ENCODE peak calls at places on chromosomes 16 and 17, in nine cellular contexts. One of them, this sample, is unnamed.

GRCh38 chr16:58026139-58026704 is 668 bp downstream of the MMP15 start:
- DNase-seq in GM23248: peak; percentile 67
- DNase-seq in PC-3: peak; percentile 28
- DNase-seq in breast epithelium: no peak
- DNase-seq in thoracic aorta: no peak
- DNase-seq in AG04450: no peak
- DNase-seq in uterus: peak; percentile 37
- DNase-seq in GM23338: peak; percentile 64
- DNase-seq in CD4-positive, alpha-beta memory T cell: no peak
- DNase-seq in this sample: peak; percentile 38

GRCh38 chr16:83853834-83854233 is 45.1 kb upstream of the MLYCD start:
- DNase-seq in GM23248: no peak
- DNase-seq in PC-3: no peak
- DNase-seq in breast epithelium: no peak
- DNase-seq in thoracic aorta: no peak
- DNase-seq in AG04450: no peak
- DNase-seq in uterus: no peak
- DNase-seq in GM23338: no peak
- DNase-seq in CD4-positive, alpha-beta memory T cell: no peak
- DNase-seq in this sample: no peak

GRCh38 chr16:56366945-56367344 is 58.4 kb downstream of the AMFR start:
- DNase-seq in GM23248: no peak
- DNase-seq in PC-3: no peak
- DNase-seq in breast epithelium: no peak
- DNase-seq in thoracic aorta: no peak
- DNase-seq in AG04450: no peak
- DNase-seq in uterus: no peak
- DNase-seq in GM23338: no peak
- DNase-seq in CD4-positive, alpha-beta memory T cell: no peak
- DNase-seq in this sample: no peak

GRCh38 chr17:38919316-38920078 is 5.9 kb upstream of the LASP1NB start:
- DNase-seq in GM23248: no peak
- DNase-seq in PC-3: no peak
- DNase-seq in breast epithelium: peak; percentile 30
- DNase-seq in thoracic aorta: no peak
- DNase-seq in AG04450: no peak
- DNase-seq in uterus: peak; percentile 12
- DNase-seq in GM23338: no peak
- DNase-seq in CD4-positive, alpha-beta memory T cell: no peak
- DNase-seq in this sample: no peak

GRCh38 chr17:8745586-8746500 is 1.2 kb upstream of the CCDC42 start:
- DNase-seq in GM23248: peak; percentile 73
- DNase-seq in PC-3: peak; percentile 38
- DNase-seq in breast epithelium: no peak
- DNase-seq in thoracic aorta: peak; percentile 44
- DNase-seq in AG04450: peak; percentile 4
- DNase-seq in uterus: peak; percentile 77
- DNase-seq in GM23338: peak; percentile 70
- DNase-seq in CD4-positive, alpha-beta memory T cell: peak; percentile 68
- DNase-seq in this sample: peak; percentile 73

GRCh38 chr17:15496735-15497134 is 29.3 kb upstream of the CDRT4 start:
- DNase-seq in GM23248: no peak
- DNase-seq in PC-3: no peak
- DNase-seq in breast epithelium: no peak
- DNase-seq in thoracic aorta: no peak
- DNase-seq in AG04450: no peak
- DNase-seq in uterus: no peak
- DNase-seq in GM23338: no peak
- DNase-seq in CD4-positive, alpha-beta memory T cell: no peak
- DNase-seq in this sample: no peak

GRCh38 chr17:2195729-2196128 is 107.9 kb downstream of the SMG6 start:
- DNase-seq in GM23248: peak; percentile 64
- DNase-seq in PC-3: peak; percentile 21
- DNase-seq in breast epithelium: no peak
- DNase-seq in thoracic aorta: no peak
- DNase-seq in AG04450: no peak
- DNase-seq in uterus: no peak
- DNase-seq in GM23338: no peak
- DNase-seq in CD4-positive, alpha-beta memory T cell: no peak
- DNase-seq in this sample: no peak

GRCh38 chr17:59174671-59175070 is 19.1 kb downstream of the PRR11 start:
- DNase-seq in GM23248: no peak
- DNase-seq in PC-3: no peak
- DNase-seq in breast epithelium: no peak
- DNase-seq in thoracic aorta: no peak
- DNase-seq in AG04450: no peak
- DNase-seq in uterus: no peak
- DNase-seq in GM23338: no peak
- DNase-seq in CD4-positive, alpha-beta memory T cell: no peak
- DNase-seq in this sample: no peak

GRCh38 chr17:43410557-43411368 is 12.0 kb downstream of the ARL4D start:
- DNase-seq in GM23248: peak; percentile 50
- DNase-seq in PC-3: no peak
- DNase-seq in breast epithelium: no peak
- DNase-seq in thoracic aorta: no peak
- DNase-seq in AG04450: no peak
- DNase-seq in uterus: peak; percentile 70
- DNase-seq in GM23338: no peak
- DNase-seq in CD4-positive, alpha-beta memory T cell: no peak
- DNase-seq in this sample: no peak

GRCh38 chr16:89442990-89443726 is 47.2 kb downstream of the ANKRD11 start:
- DNase-seq in GM23248: peak; percentile 74
- DNase-seq in PC-3: peak; percentile 85
- DNase-seq in breast epithelium: no peak
- DNase-seq in thoracic aorta: no peak
- DNase-seq in AG04450: no peak
- DNase-seq in uterus: peak; percentile 64
- DNase-seq in GM23338: no peak
- DNase-seq in CD4-positive, alpha-beta memory T cell: no peak
- DNase-seq in this sample: no peak

GRCh38 chr17:7352559-7352889 is 562 bp downstream of the KCTD11 start:
- DNase-seq in GM23248: no peak
- DNase-seq in PC-3: no peak
- DNase-seq in breast epithelium: no peak
- DNase-seq in thoracic aorta: no peak
- DNase-seq in AG04450: no peak
- DNase-seq in uterus: no peak
- DNase-seq in GM23338: no peak
- DNase-seq in CD4-positive, alpha-beta memory T cell: no peak
- DNase-seq in this sample: no peak

GRCh38 chr17:38587193-38587592 is 18.6 kb downstream of the SRCIN1 start:
- DNase-seq in GM23248: no peak
- DNase-seq in PC-3: no peak
- DNase-seq in breast epithelium: no peak
- DNase-seq in thoracic aorta: no peak
- DNase-seq in AG04450: no peak
- DNase-seq in uterus: no peak
- DNase-seq in GM23338: no peak
- DNase-seq in CD4-positive, alpha-beta memory T cell: no peak
- DNase-seq in this sample: no peak

GRCh38 chr16:5678371-5678770 is 580.8 kb upstream of the EEF2KMT start:
- DNase-seq in GM23248: no peak
- DNase-seq in PC-3: no peak
- DNase-seq in breast epithelium: no peak
- DNase-seq in thoracic aorta: no peak
- DNase-seq in AG04450: no peak
- DNase-seq in uterus: no peak
- DNase-seq in GM23338: peak; percentile 72
- DNase-seq in CD4-positive, alpha-beta memory T cell: no peak
- DNase-seq in this sample: no peak

GRCh38 chr17:51107666-51108227 is 12.9 kb downstream of the SPAG9 start:
- DNase-seq in GM23248: no peak
- DNase-seq in PC-3: no peak
- DNase-seq in breast epithelium: no peak
- DNase-seq in thoracic aorta: no peak
- DNase-seq in AG04450: no peak
- DNase-seq in uterus: no peak
- DNase-seq in GM23338: no peak
- DNase-seq in CD4-positive, alpha-beta memory T cell: no peak
- DNase-seq in this sample: no peak

GRCh38 chr17:61411944-61412859 is 12.6 kb downstream of the TBX2 start:
- DNase-seq in GM23248: peak; percentile 89
- DNase-seq in PC-3: peak; percentile 89
- DNase-seq in breast epithelium: peak; percentile 78
- DNase-seq in thoracic aorta: no peak
- DNase-seq in AG04450: no peak
- DNase-seq in uterus: peak; percentile 91
- DNase-seq in GM23338: peak; percentile 78
- DNase-seq in CD4-positive, alpha-beta memory T cell: peak; percentile 76
- DNase-seq in this sample: peak; percentile 87

GRCh38 chr16:69693916-69694315 is 32.4 kb downstream of the NQO1 start:
- DNase-seq in GM23248: no peak
- DNase-seq in PC-3: no peak
- DNase-seq in breast epithelium: no peak
- DNase-seq in thoracic aorta: no peak
- DNase-seq in AG04450: no peak
- DNase-seq in uterus: no peak
- DNase-seq in GM23338: no peak
- DNase-seq in CD4-positive, alpha-beta memory T cell: no peak
- DNase-seq in this sample: no peak

GRCh38 chr16:85316321-85316919 is 204.1 kb upstream of the CIBAR2 start:
- DNase-seq in GM23248: peak; percentile 72
- DNase-seq in PC-3: peak; percentile 60
- DNase-seq in breast epithelium: no peak
- DNase-seq in thoracic aorta: no peak
- DNase-seq in AG04450: no peak
- DNase-seq in uterus: no peak
- DNase-seq in GM23338: peak; percentile 85
- DNase-seq in CD4-positive, alpha-beta memory T cell: no peak
- DNase-seq in this sample: peak; percentile 77

GRCh38 chr17:45783593-45784292 is 377 bp upstream of the CRHR1 start:
- DNase-seq in GM23248: no peak
- DNase-seq in PC-3: no peak
- DNase-seq in breast epithelium: no peak
- DNase-seq in thoracic aorta: no peak
- DNase-seq in AG04450: no peak
- DNase-seq in uterus: peak; percentile 76
- DNase-seq in GM23338: peak; percentile 88
- DNase-seq in CD4-positive, alpha-beta memory T cell: no peak
- DNase-seq in this sample: peak; percentile 76

DNA sequence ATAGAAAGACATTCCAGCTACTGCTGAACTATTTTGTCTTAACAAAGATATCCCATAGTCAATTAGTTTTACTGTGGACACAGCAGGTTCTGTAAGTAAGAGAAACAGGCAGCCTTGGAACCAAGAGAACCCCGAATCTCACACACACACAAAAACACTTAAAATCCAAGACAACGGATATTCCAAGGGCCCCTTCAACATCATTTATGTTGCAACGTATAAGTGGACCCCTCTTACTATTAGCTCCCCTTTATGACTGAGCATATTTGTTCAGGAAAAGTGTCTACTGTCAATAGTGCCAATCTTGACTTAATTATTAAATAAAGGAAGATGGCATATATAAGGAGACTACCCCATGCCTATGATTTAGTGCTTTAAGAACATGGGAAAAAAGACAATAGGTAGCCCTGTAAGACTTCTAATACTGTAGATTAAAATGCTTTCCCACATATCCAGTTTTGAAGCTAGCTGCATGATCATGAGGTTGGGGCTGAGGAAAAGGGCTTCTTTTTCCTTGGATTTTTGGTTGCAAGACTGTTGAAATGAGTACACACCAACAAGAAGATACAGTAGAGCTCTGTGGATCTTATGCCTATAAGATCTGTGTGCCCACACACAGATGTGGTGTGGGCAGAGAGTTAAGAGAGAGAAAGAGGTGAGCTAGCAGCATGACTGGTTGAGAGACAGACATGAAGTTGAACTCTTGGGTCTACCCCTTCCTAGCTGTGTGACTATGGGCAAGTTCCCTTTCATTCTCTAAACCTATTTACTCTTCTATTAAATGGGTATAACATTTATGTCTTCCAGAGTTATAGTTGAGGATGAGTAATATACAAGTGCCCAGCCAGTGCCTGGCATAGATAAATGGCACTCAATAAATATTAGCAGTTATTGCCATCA is 3.0 kb downstream of the MMD start:
- DNase-seq in GM23248: no peak
- DNase-seq in PC-3: no peak
- DNase-seq in breast epithelium: no peak
- DNase-seq in thoracic aorta: no peak
- DNase-seq in AG04450: no peak
- DNase-seq in uterus: no peak
- DNase-seq in GM23338: no peak
- DNase-seq in CD4-positive, alpha-beta memory T cell: no peak
- DNase-seq in this sample: no peak
- H3K27ac ChIP-seq in GM23248: no peak overlapping the region
- H3K27ac ChIP-seq in PC-3: no peak overlapping the region
- H3K27ac ChIP-seq in breast epithelium: no peak overlapping the region
- H3K27ac ChIP-seq in thoracic aorta: no peak overlapping the region
- H3K27ac ChIP-seq in AG04450: no peak overlapping the region
- H3K27ac ChIP-seq in uterus: no peak overlapping the region
- H3K27ac ChIP-seq in GM23338: no peak overlapping the region
- H3K27ac ChIP-seq in CD4-positive, alpha-beta memory T cell: no peak overlapping the region
- H3K27ac ChIP-seq in this sample: no peak overlapping the region

GRCh38 chr16:51157698-51158097 is 6.6 kb upstream of the SALL1 start:
- DNase-seq in GM23248: no peak
- DNase-seq in PC-3: no peak
- DNase-seq in breast epithelium: no peak
- DNase-seq in thoracic aorta: no peak
- DNase-seq in AG04450: no peak
- DNase-seq in uterus: no peak
- DNase-seq in GM23338: no peak
- DNase-seq in CD4-positive, alpha-beta memory T cell: no peak
- DNase-seq in this sample: no peak
- H3K27ac ChIP-seq in GM23248: no peak overlapping the region
- H3K27ac ChIP-seq in PC-3: no peak overlapping the region
- H3K27ac ChIP-seq in breast epithelium: no peak overlapping the region
- H3K27ac ChIP-seq in thoracic aorta: no peak overlapping the region
- H3K27ac ChIP-seq in AG04450: no peak overlapping the region
- H3K27ac ChIP-seq in uterus: peak overlapping the region; percentile 97
- H3K27ac ChIP-seq in GM23338: no peak overlapping the region
- H3K27ac ChIP-seq in CD4-positive, alpha-beta memory T cell: no peak overlapping the region
- H3K27ac ChIP-seq in this sample: peak overlapping the region; percentile 98

GRCh38 chr16:11626657-11627291 is 40.1 kb upstream of the LITAF start:
- DNase-seq in GM23248: no peak
- DNase-seq in PC-3: no peak
- DNase-seq in breast epithelium: no peak
- DNase-seq in thoracic aorta: no peak
- DNase-seq in AG04450: no peak
- DNase-seq in uterus: no peak
- DNase-seq in GM23338: no peak
- DNase-seq in CD4-positive, alpha-beta memory T cell: no peak
- DNase-seq in this sample: no peak
- H3K27ac ChIP-seq in GM23248: peak overlapping the region; percentile 95
- H3K27ac ChIP-seq in PC-3: no peak overlapping the region
- H3K27ac ChIP-seq in breast epithelium: peak overlapping the region; percentile 86
- H3K27ac ChIP-seq in thoracic aorta: no peak overlapping the region
- H3K27ac ChIP-seq in AG04450: no peak overlapping the region
- H3K27ac ChIP-seq in uterus: no peak overlapping the region
- H3K27ac ChIP-seq in GM23338: no peak overlapping the region
- H3K27ac ChIP-seq in CD4-positive, alpha-beta memory T cell: no peak overlapping the region
- H3K27ac ChIP-seq in this sample: no peak overlapping the region

DNA sequence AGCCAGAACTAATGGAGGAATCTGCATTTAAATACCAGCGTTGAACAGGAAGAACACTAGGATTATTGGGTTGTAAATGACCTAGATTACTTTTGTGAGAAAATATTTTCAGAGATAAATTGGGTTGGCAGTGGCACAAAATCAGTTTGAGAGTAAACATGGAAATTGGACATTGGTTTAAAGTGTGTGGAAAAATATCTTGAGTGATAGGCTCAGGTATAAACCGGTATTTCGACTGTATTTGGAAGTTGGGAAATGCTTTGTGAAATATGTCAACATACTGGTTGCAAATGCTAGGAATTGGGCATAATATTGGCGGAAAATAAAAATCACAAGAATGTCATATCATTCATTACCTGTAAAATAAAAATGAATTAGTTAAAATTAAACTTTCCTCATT is 15.1 kb downstream of the PRKAR1A start:
- DNase-seq in GM23248: no peak
- DNase-seq in PC-3: no peak
- DNase-seq in breast epithelium: no peak
- DNase-seq in thoracic aorta: no peak
- DNase-seq in AG04450: no peak
- DNase-seq in uterus: no peak
- DNase-seq in GM23338: no peak
- DNase-seq in CD4-positive, alpha-beta memory T cell: no peak
- DNase-seq in this sample: no peak
- H3K27ac ChIP-seq in GM23248: no peak overlapping the region
- H3K27ac ChIP-seq in PC-3: no peak overlapping the region
- H3K27ac ChIP-seq in breast epithelium: no peak overlapping the region
- H3K27ac ChIP-seq in thoracic aorta: no peak overlapping the region
- H3K27ac ChIP-seq in AG04450: no peak overlapping the region
- H3K27ac ChIP-seq in uterus: no peak overlapping the region
- H3K27ac ChIP-seq in GM23338: no peak overlapping the region
- H3K27ac ChIP-seq in CD4-positive, alpha-beta memory T cell: no peak overlapping the region
- H3K27ac ChIP-seq in this sample: no peak overlapping the region